ENCODE peak calls at places on chromosomes 11 and 22, in six cellular contexts. Z is heart left ventricle, F is fibroblast of mammary gland, L is ascending aorta, R is GM13977, G is transverse colon. K is an unnamed sample.

GRCh38 chr11:1049431-1049891 is 12.9 kb upstream of the MUC6 start:
- DNase-seq in Z (peak), F (no peak), L (no peak), R (no peak), G (no peak), K (peak)

GRCh38 chr11:70315726-70316125 is 45.2 kb downstream of the PPFIA1 start:
- DNase-seq in Z (no peak), F (no peak), L (no peak), R (no peak), G (no peak), K (no peak)

GRCh38 chr11:1936072-1936780 is 10.9 kb upstream of the MRPL23 start:
- DNase-seq in Z (no peak), F (no peak), L (no peak), R (peak), G (no peak), K (no peak)

GRCh38 chr11:12813371-12814225 is 139.4 kb downstream of the TEAD1 start:
- DNase-seq in Z (peak), F (peak), L (no peak), R (no peak), G (peak), K (peak)

GRCh38 chr22:37747090-37747714 is 50.4 kb downstream of the TRIOBP start:
- DNase-seq in Z (peak), F (peak), L (no peak), R (no peak), G (no peak), K (peak)

GRCh38 chr11:56968524-56968923 is 20.2 kb upstream of the OR5AK2 start:
- DNase-seq in Z (no peak), F (no peak), L (no peak), R (no peak), G (no peak), K (no peak)

GRCh38 chr11:6523253-6523652 is 26.2 kb downstream of the DNHD1 start:
- DNase-seq in Z (no peak), F (peak), L (no peak), R (no peak), G (no peak), K (no peak)

GRCh38 chr11:108302121-108302785 is 79.4 kb downstream of the ATM start:
- DNase-seq in Z (no peak), F (peak), L (no peak), R (peak), G (no peak), K (peak)

GRCh38 chr22:46758867-46759290 is 3.6 kb upstream of the TBC1D22A start:
- DNase-seq in Z (no peak), F (peak), L (no peak), R (no peak), G (peak), K (peak)

GRCh38 chr11:1500466-1501420 is 14.2 kb upstream of the MOB2 start:
- DNase-seq in Z (peak), F (no peak), L (no peak), R (no peak), G (no peak), K (no peak)

GRCh38 chr11:1109918-1110705 is 35.4 kb downstream of the MUC2 start:
- DNase-seq in Z (peak), F (no peak), L (no peak), R (no peak), G (no peak), K (no peak)

GRCh38 chr11:126602993-126603392 is 247.5 kb downstream of the ST3GAL4 start:
- DNase-seq in Z (no peak), F (no peak), L (no peak), R (no peak), G (no peak), K (no peak)

GRCh38 chr22:29187831-29188230 is 17.9 kb upstream of the EMID1 start:
- DNase-seq in Z (no peak), F (no peak), L (no peak), R (no peak), G (no peak), K (no peak)

GRCh38 chr11:92764128-92764527 is 205.3 kb upstream of the MTNR1B start:
- DNase-seq in Z (no peak), F (no peak), L (no peak), R (no peak), G (no peak), K (no peak)

GRCh38 chr22:45105281-45105700 is 58.4 kb upstream of the NUP50 start:
- DNase-seq in Z (no peak), F (peak), L (no peak), R (no peak), G (no peak), K (peak)

GRCh38 chr11:119903821-119904220 is 174.8 kb upstream of the NECTIN1 start:
- DNase-seq in Z (no peak), F (no peak), L (no peak), R (no peak), G (no peak), K (no peak)

GRCh38 chr11:10777393-10777793 is 26.3 kb downstream of the CTR9 start:
- DNase-seq in Z (no peak), F (no peak), L (no peak), R (no peak), G (no peak), K (no peak)

GRCh38 chr11:133239530-133239929 is 292.8 kb downstream of the OPCML start:
- DNase-seq in Z (no peak), F (no peak), L (no peak), R (no peak), G (no peak), K (no peak)

GRCh38 chr22:29787371-29787980 is 20.3 kb downstream of the UQCR10 start:
- DNase-seq in Z (no peak), F (no peak), L (no peak), R (no peak), G (no peak), K (no peak)

GRCh38 chr11:10058356-10058755 is 235.7 kb downstream of the SBF2 start:
- DNase-seq in Z (no peak), F (no peak), L (no peak), R (no peak), G (no peak), K (no peak)

GRCh38 chr11:224424-224823 is 11.7 kb downstream of the SIRT3 start:
- DNase-seq in Z (no peak), F (no peak), L (no peak), R (no peak), G (no peak), K (no peak)

GRCh38 chr11:27770576-27770975 is 70.3 kb upstream of the BDNF start:
- DNase-seq in Z (no peak), F (no peak), L (no peak), R (no peak), G (no peak), K (peak)

GRCh38 chr11:59416613-59417012 is 9.6 kb downstream of the OR5A2 start:
- DNase-seq in Z (no peak), F (no peak), L (no peak), R (no peak), G (no peak), K (no peak)

DNA sequence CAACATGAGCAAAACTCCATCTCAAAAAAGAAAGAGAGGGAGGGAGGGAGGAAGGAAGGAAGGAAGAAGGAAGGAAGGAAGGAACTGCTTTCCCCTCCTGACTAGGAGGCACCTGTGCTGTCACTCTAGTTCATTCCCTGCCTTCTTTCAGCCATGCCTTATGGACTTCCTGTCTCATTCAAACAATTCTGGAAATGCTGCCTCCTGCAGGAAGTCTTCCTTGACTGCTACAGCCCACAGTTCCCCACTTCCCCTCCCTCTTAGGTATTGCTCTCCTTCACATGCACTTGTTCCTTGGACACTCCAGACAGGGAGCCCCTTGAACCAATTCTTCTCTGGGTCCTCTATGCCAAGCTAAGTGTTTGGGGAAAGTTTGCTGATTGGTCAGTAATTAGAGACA is 31.6 kb upstream of the WNT11 start:
- DNase-seq in Z (no peak), F (peak), L (no peak), R (no peak), G (no peak), K (peak)
- TF ChIP-seq CTCF in Z (no peak), F (peak), L (no peak), R (no peak), G (no peak), K (peak)

DNA sequence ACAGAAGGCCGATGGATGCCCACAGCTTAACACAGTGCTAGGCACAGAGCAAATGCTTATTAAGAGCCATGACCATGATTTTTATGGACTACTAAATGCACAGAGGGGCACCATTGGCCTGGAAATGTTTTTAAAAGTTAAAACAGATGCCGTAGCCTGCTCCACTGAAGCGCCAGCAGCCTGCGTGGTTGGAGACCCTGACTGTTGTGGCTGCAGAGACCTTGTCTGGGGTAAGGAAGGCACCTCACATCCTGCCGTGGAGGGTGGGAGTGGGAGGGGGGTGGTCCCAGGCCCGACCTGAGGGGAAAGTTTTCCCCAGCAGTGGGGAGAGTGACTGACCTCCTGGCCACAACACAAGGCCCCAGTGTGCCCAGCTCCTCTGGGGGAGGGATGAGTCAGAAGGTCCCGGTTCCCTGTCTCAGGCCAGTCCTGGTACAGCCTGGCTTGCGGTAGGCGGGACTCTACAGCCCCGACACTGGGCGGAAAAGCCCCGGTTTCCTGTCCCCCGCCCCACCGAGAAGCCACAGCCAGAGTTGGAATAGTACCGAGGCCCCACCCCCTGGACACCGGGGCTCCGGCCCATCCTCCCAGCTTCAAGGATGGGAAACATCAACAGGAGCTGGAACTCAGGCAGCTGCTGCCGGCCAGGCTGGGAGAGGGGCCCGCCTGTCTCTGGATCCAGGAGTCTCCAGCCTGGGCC is 7.0 kb downstream of the CHST1 start:
- DNase-seq in Z (peak), F (peak), L (peak), R (no peak), G (peak), K (peak)
- TF ChIP-seq CTCF in Z (no peak), F (no peak), L (no peak), R (no peak), G (no peak), K (no peak)

GRCh38 chr22:19659805-19660345 is 54.4 kb upstream of the SEPTIN5 start:
- DNase-seq in Z (no peak), F (no peak), L (no peak), R (no peak), G (no peak), K (no peak)
- TF ChIP-seq CTCF in Z (no peak), F (no peak), L (no peak), R (no peak), G (no peak), K (no peak)

GRCh38 chr11:48114740-48115139 is 101.9 kb upstream of the OR4B1 start:
- DNase-seq in Z (no peak), F (no peak), L (no peak), R (no peak), G (no peak), K (no peak)

GRCh38 chr11:48122246-48122645 is 94.4 kb upstream of the OR4B1 start:
- DNase-seq in Z (no peak), F (no peak), L (no peak), R (no peak), G (no peak), K (no peak)

GRCh38 chr11:48116437-48116836 is 100.2 kb upstream of the OR4B1 start:
- DNase-seq in Z (no peak), F (no peak), L (no peak), R (no peak), G (no peak), K (no peak)

GRCh38 chr11:48111941-48112340 is 104.7 kb upstream of the OR4B1 start:
- DNase-seq in Z (no peak), F (no peak), L (no peak), R (no peak), G (no peak), K (no peak)

GRCh38 chr11:48116843-48117242 is 99.8 kb upstream of the OR4B1 start:
- DNase-seq in Z (no peak), F (peak), L (no peak), R (no peak), G (no peak), K (peak)
- TF ChIP-seq CTCF in Z (peak), F (peak), L (no peak), R (peak), G (peak), K (peak)

GRCh38 chr11:78841451-78842060 is 266.9 kb upstream of the NARS2 start:
- DNase-seq in Z (no peak), F (peak), L (no peak), R (no peak), G (no peak), K (peak)
- TF ChIP-seq CTCF in Z (no peak), F (no peak), L (no peak), R (peak), G (no peak), K (no peak)

GRCh38 chr11:62545437-62546243 is 966 bp downstream of the AHNAK start:
- DNase-seq in Z (peak), F (peak), L (peak), R (no peak), G (peak), K (peak)
- TF ChIP-seq CTCF in Z (peak), F (no peak), L (no peak), R (no peak), G (no peak), K (no peak)